ENCODE peak calls at places on chromosomes 12 and 14, in eight cellular contexts. V, T, Q, M, W, S, C and X are unnamed samples. For H3K4me1, the result is how much of the 10 kb centered on the place peaks cover.

GRCh38 chr12:89949457-89950195 is 241.0 kb upstream of the ATP2B1 start:
- DNase-seq in V (peak), C (no peak), W (no peak), S (peak), Q (peak), T (peak), M (no peak), X (no peak)

GRCh38 chr12:26298785-26299621 is 103.6 kb downstream of the SSPN start:
- DNase-seq in S (peak), V (peak), C (no peak), M (no peak), Q (peak), W (no peak), T (peak), X (no peak)

GRCh38 chr12:79983492-79983891 is 48.6 kb upstream of the PPP1R12A start:
- DNase-seq in C (no peak), W (no peak), M (no peak), V (peak), S (peak), T (peak), Q (no peak), X (no peak)

GRCh38 chr12:2179953-2180736 is 127.4 kb downstream of the CACNA1C start:
- DNase-seq in V (peak), S (peak), M (peak), W (peak), C (peak), T (peak), Q (peak), X (peak)

GRCh38 chr12:49966511-49967041 is 4.9 kb downstream of the AQP5 start:
- DNase-seq in S (no peak), T (no peak), V (no peak), M (no peak), W (peak), C (no peak), Q (no peak), X (no peak)

GRCh38 chr14:94372021-94372605 is 16.3 kb downstream of the SERPINA1 start:
- DNase-seq in C (no peak), M (no peak), Q (no peak), W (no peak), S (no peak), V (no peak), T (no peak), X (no peak)

GRCh38 chr12:131537267-131537920 is 173.5 kb upstream of the SFSWAP start:
- DNase-seq in Q (no peak), V (no peak), S (no peak), W (no peak), T (no peak), M (no peak), C (no peak), X (no peak)

GRCh38 chr14:106694638-106695393 is 1168.4 kb downstream of the TMEM121 start:
- DNase-seq in V (no peak), Q (no peak), W (peak), S (no peak), M (no peak), T (no peak), C (peak), X (no peak)

GRCh38 chr12:12381982-12382381 is 25.1 kb downstream of the BORCS5 start:
- DNase-seq in V (no peak), Q (no peak), W (no peak), S (no peak), M (no peak), C (no peak), T (no peak), X (no peak)

GRCh38 chr12:112218150-112218549 is 92.8 kb downstream of the TRAFD1 start:
- DNase-seq in T (peak), W (no peak), C (no peak), S (no peak), M (no peak), V (peak), Q (no peak), X (no peak)

GRCh38 chr14:105858676-105859025 is 332.3 kb downstream of the TMEM121 start:
- DNase-seq in W (peak), M (no peak), Q (peak), S (no peak), C (peak), V (no peak), T (no peak), X (no peak)

GRCh38 chr14:105894125-105894977 is 368.0 kb downstream of the TMEM121 start:
- DNase-seq in V (no peak), W (peak), T (no peak), S (no peak), M (no peak), C (peak), Q (peak), X (peak)

GRCh38 chr12:115758886-115759620 is 518.4 kb downstream of the MED13L start:
- DNase-seq in W (no peak), V (no peak), S (peak), M (no peak), C (no peak), T (no peak), Q (no peak), X (no peak)

GRCh38 chr14:70907996-70908917 is 998 bp downstream of the PCNX1 start:
- DNase-seq in T (peak), Q (peak), C (peak), S (peak), W (peak), V (peak), M (no peak), X (peak)

GRCh38 chr12:116910645-116911449 is at the start of gene FBXW8:
- DNase-seq in V (peak), C (peak), W (peak), M (no peak), S (peak), T (peak), Q (peak), X (peak)

GRCh38 chr12:68180792-68181744 is 21.5 kb upstream of the IFNG start:
- DNase-seq in C (no peak), V (peak), S (no peak), T (no peak), M (no peak), Q (no peak), W (no peak), X (no peak)

GRCh38 chr14:92360666-92361370 is 37.9 kb downstream of the SLC24A4 start:
- DNase-seq in M (no peak), T (no peak), S (no peak), W (no peak), C (no peak), V (no peak), Q (no peak), X (no peak)

GRCh38 chr14:82676403-82676802 is 1142.8 kb upstream of the SEL1L start:
- DNase-seq in C (no peak), W (no peak), M (no peak), S (no peak), T (no peak), Q (no peak), V (no peak), X (no peak)

GRCh38 chr14:29310210-29310609 is 543.6 kb downstream of the FOXG1 start:
- DNase-seq in M (no peak), T (no peak), W (no peak), Q (no peak), C (no peak), S (no peak), V (no peak), X (no peak)

GRCh38 chr12:124621296-124621660 is 53.9 kb upstream of the NCOR2 start:
- DNase-seq in W (peak), Q (peak), S (no peak), T (peak), V (peak), M (peak), C (peak), X (peak)

GRCh38 chr14:100285021-100285912 is 21.0 kb downstream of the SLC25A29 start:
- DNase-seq in Q (peak), S (peak), M (no peak), V (peak), T (peak), C (peak), W (peak), X (peak)

GRCh38 chr14:100285913-100286400 is 20.3 kb downstream of the SLC25A29 start:
- DNase-seq in W (no peak), T (no peak), Q (no peak), V (no peak), C (no peak), M (no peak), S (no peak), X (no peak)

GRCh38 chr14:100288382-100289185 is 17.7 kb downstream of the SLC25A29 start:
- DNase-seq in W (peak), C (no peak), V (no peak), Q (no peak), M (no peak), T (peak), S (no peak), X (no peak)

GRCh38 chr14:100286484-100287191 is 19.6 kb downstream of the SLC25A29 start:
- DNase-seq in S (no peak), M (no peak), T (no peak), V (no peak), W (peak), Q (no peak), C (no peak), X (no peak)

DNA sequence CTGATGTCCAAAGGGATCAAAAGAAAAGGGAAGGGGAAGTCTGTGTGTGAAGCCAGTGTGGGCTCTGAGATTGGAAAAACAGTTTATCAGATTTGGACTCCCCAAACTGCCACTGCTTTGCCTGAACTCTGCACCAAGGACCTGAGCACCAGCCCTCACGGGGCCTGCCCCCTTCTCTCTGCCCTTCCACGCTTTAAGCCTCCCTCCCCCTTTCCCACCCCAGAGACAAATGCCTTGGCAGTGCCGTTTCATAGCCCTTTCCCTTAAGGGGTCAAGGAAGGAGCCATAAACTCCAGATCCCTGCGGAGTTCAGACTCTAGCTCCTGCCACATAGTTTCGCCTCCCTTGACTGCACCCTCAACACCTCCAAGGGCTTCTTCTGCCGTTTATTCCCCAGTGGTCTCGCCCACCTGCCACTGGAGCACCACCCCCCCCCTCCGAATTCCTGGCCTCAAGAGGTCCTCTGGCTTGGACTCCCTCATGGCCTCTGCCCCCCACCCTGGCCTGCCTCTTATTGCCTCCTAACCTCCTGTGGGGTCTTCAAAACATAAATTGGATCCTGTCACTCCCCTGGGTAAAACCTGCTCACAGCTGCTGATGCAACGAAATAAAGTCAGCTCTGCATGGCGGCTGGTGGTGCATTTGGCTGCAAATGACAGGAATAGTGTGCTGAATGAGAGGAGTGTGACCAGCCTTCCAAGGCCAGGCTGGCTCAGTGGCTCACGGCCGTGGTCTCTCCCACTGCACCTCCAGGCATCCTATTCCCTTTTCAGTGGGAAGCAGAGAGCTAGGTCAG is 18.8 kb downstream of the SLC25A29 start:
- DNase-seq in T (no peak), C (no peak), M (no peak), Q (no peak), W (peak), V (no peak), S (no peak), X (no peak)
- H3K4me1 ChIP-seq in T (under half), C (half or more), M (under half), Q (under half), W (under half), V (under half), S (under half), X (under half)

GRCh38 chr14:104425171-104425681 is 154.3 kb upstream of the C14orf180 start:
- DNase-seq in M (no peak), T (no peak), C (no peak), W (no peak), V (no peak), S (no peak), Q (no peak), X (no peak)

GRCh38 chr14:104424406-104425072 is 155.0 kb upstream of the C14orf180 start:
- DNase-seq in V (peak), M (no peak), S (no peak), T (no peak), Q (no peak), W (no peak), C (no peak), X (no peak)

GRCh38 chr14:104422301-104423223 is 157.0 kb upstream of the C14orf180 start:
- DNase-seq in C (no peak), S (no peak), T (no peak), V (no peak), M (no peak), Q (no peak), W (no peak), X (no peak)

GRCh38 chr14:104423224-104423681 is 156.3 kb upstream of the C14orf180 start:
- DNase-seq in W (peak), M (no peak), T (no peak), Q (no peak), V (no peak), S (no peak), C (no peak), X (no peak)

DNA sequence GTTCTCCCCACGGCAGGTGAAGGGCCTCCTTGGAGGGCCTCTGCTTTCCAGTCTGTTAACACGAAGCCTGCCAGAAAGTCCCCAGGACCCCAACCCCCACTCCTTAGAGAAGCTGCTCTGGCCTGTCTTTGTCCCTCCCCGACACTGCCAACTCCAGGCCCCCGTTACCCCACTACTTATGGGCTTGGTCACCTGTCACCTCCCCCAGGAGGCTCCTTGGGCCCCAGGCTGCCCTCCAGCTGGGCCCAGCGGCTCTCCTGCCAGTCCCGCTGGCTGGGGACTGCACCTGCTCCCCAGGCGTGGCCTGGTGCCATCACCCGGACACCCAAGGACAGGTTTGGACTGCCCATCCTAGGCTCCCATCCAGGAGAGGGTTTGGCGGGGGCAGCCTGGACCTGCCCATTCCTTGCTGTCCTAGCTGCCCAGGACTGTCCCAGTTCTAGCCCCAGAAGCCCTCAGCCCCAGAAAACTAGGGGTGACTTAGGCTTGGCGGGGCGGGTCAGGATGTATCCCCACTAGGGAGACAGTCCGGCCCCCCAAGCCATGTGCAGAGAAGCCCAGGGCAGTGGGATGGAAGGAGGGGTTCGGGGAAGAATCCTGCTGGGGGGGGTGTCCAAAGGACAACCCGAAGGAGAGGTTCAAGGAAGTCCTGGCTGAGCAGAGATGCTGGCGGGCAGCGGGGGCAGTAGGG is 155.7 kb upstream of the C14orf180 start:
- DNase-seq in T (no peak), C (no peak), V (no peak), M (no peak), S (no peak), Q (no peak), W (peak), X (no peak)
- H3K4me1 ChIP-seq in T (under half), C (under half), V (under half), M (under half), S (under half), Q (under half), W (under half), X (under half)

GRCh38 chr12:16593546-16593945 is 12.4 kb downstream of the LMO3 start:
- DNase-seq in S (no peak), C (no peak), W (no peak), V (no peak), T (no peak), Q (no peak), M (no peak), X (no peak)
- H3K4me1 ChIP-seq in S (under half), C (under half), W (under half), V (under half), T (under half), Q (under half), M (under half), X (under half)

GRCh38 chr12:6321905-6322304 is 11.4 kb downstream of the PLEKHG6 start:
- DNase-seq in Q (no peak), T (no peak), S (peak), M (no peak), C (no peak), W (no peak), V (no peak), X (peak)
- H3K4me1 ChIP-seq in Q (under half), T (under half), S (under half), M (under half), C (half or more), W (under half), V (under half), X (half or more)

GRCh38 chr14:98726585-98727405 is 545.2 kb downstream of the BCL11B start:
- DNase-seq in V (no peak), M (no peak), Q (no peak), S (no peak), C (no peak), T (no peak), W (no peak), X (no peak)

GRCh38 chr14:98724734-98725133 is 547.3 kb downstream of the BCL11B start:
- DNase-seq in W (no peak), C (no peak), V (no peak), M (no peak), S (no peak), Q (no peak), T (no peak), X (no peak)

GRCh38 chr14:98728024-98728423 is 544.0 kb downstream of the BCL11B start:
- DNase-seq in M (no peak), W (no peak), C (no peak), S (no peak), Q (no peak), V (no peak), T (no peak), X (no peak)

GRCh38 chr14:98725196-98725595 is 546.8 kb downstream of the BCL11B start:
- DNase-seq in V (no peak), C (no peak), W (no peak), M (no peak), Q (no peak), S (no peak), T (no peak), X (no peak)

DNA sequence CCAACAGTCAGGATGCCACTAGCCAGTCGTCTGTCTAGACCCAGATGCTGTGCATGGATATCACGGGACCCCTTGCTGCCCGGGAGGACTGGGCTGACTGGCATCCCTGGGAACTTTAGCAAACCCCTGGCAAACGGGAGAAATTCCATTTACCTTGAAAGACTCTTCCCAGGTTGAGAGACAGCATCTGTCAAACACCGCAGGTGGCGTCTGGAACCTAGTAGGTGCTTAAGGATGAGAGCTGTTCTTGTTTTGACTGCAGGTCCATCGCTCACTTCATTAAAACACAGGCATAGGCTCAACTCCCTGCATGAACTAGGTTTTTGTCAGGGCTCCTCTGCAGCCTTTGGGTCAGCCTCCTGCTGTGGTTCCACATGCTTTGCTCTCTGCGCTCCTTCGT is 546.3 kb downstream of the BCL11B start:
- DNase-seq in C (no peak), W (no peak), S (no peak), M (no peak), V (no peak), T (no peak), Q (no peak), X (no peak)
- H3K4me1 ChIP-seq in C (under half), W (under half), S (under half), M (under half), V (under half), T (under half), Q (under half), X (under half)

DNA sequence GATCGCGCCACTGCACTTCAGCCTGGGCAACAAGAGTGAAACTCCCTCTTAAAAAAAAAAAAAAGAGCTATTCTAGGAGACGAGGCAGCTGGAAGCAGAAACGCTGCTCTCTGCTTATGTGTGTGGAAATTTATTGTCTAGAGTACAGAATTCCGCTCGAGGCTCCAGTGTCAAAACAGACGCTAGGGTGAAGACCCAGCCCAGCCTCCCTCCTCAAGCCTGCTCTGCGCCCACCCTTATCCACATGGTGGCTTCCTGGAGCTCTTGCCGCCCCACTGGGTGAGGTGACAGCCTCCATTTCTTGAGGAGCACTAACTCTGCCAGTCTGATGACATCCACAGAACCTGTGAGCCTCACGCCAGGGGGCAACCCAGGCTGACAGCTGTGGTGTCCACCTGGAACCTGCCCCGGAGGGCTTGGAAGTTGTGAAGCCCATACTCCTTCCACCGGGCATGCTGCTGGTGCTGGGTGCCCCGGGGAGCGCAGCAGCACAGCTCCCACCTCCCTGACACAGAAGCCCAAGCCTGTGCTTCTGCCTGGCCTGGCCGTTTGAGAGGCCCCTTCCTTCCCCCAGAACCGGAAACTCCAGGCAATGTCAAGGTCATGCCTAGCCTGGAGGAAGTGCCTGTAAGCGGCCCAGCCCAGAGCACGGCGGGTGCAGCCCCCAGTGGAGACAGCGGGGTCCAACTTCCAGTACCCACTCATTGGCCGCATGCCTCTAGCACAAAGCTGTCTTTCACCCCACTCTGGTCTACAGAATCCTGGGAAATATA is 49.4 kb upstream of the DLK1 start:
- DNase-seq in C (peak), M (no peak), S (no peak), V (peak), T (no peak), Q (peak), W (no peak), X (peak)
- H3K4me1 ChIP-seq in C (half or more), M (under half), S (under half), V (under half), T (under half), Q (under half), W (under half), X (under half)

GRCh38 chr12:96386794-96387193 is 13.4 kb downstream of the CDK17 start:
- DNase-seq in V (no peak), W (no peak), T (no peak), M (no peak), S (no peak), Q (no peak), C (no peak), X (no peak)
- H3K4me1 ChIP-seq in V (under half), W (under half), T (under half), M (under half), S (under half), Q (under half), C (under half), X (under half)